ENCODE peak calls at places on chromosomes 1 and 21, in ten cellular contexts. L, D, Z, H, N, O, S, P, U and G are unnamed samples.
A peak's percentile ranks its signal among the peaks of the same experiment; 100 is the strongest.

GRCh38 chr1:36391271-36391670 is 5.5 kb upstream of the STK40 start:
- DNase-seq in P (no peak), Z (no peak), N (no peak), S (no peak), U (no peak), O (no peak), H (no peak), L (no peak), D (no peak), G (no peak)

GRCh38 chr1:110235839-110236682 is 25.9 kb downstream of the KCNC4 start:
- DNase-seq in S (no peak), H (peak; percentile 86), U (no peak), O (peak; percentile 20), L (no peak), N (no peak), D (no peak), P (peak; percentile 20), Z (no peak), G (no peak)

GRCh38 chr1:162310337-162310736 is 66.3 kb downstream of the SPATA46 start:
- DNase-seq in N (peak; percentile 98), S (no peak), H (peak; percentile 81), L (no peak), U (no peak), P (no peak), Z (no peak), O (no peak), D (no peak), G (no peak)

GRCh38 chr1:54889132-54889725 is 2.2 kb upstream of the DHCR24 start:
- DNase-seq in H (no peak), P (no peak), D (no peak), Z (no peak), L (no peak), N (no peak), O (no peak), U (no peak), S (no peak), G (no peak)

GRCh38 chr1:33402234-33402633 is 28.7 kb downstream of the PHC2 start:
- DNase-seq in U (no peak), P (no peak), D (no peak), H (no peak), Z (no peak), N (no peak), S (no peak), L (no peak), O (no peak), G (no peak)

GRCh38 chr1:225677350-225678124 is 24.6 kb upstream of the ENAH start:
- DNase-seq in Z (no peak), S (no peak), D (no peak), P (peak; percentile 63), H (no peak), O (no peak), U (no peak), L (no peak), N (no peak), G (no peak)

GRCh38 chr1:39154553-39155361 is 49.7 kb upstream of the MACF1 start:
- DNase-seq in O (peak; percentile 71), P (no peak), S (no peak), L (no peak), U (peak; percentile 41), D (no peak), N (no peak), Z (peak; percentile 26), H (peak; percentile 78), G (no peak)

GRCh38 chr1:184545601-184546000 is 158.8 kb downstream of the C1orf21 start:
- DNase-seq in O (no peak), U (no peak), Z (no peak), L (no peak), N (no peak), S (no peak), P (no peak), H (no peak), D (no peak), G (no peak)

GRCh38 chr1:171743014-171743870 is 1.4 kb upstream of the VAMP4 start:
- DNase-seq in P (no peak), S (no peak), D (peak; percentile 30), L (peak; percentile 59), N (no peak), H (peak; percentile 56), O (peak; percentile 49), U (no peak), Z (no peak), G (no peak)

GRCh38 chr1:197775282-197776262 is at the start of gene DENND1B:
- DNase-seq in U (peak; percentile 86), Z (peak; percentile 74), D (peak; percentile 87), L (peak; percentile 33), S (peak; percentile 43), O (no peak), P (peak; percentile 90), H (peak; percentile 52), N (peak; percentile 44), G (peak; percentile 64)

GRCh38 chr1:225772848-225773247 is 4.8 kb upstream of the SRP9 start:
- DNase-seq in D (peak; percentile 43), N (no peak), Z (no peak), P (no peak), U (no peak), L (no peak), O (no peak), H (no peak), S (no peak), G (no peak)

GRCh38 chr1:154729031-154729442 is 121.1 kb upstream of the ADAR start:
- DNase-seq in S (no peak), L (no peak), O (no peak), Z (no peak), P (no peak), H (peak; percentile 80), U (no peak), N (no peak), D (no peak), G (no peak)

GRCh38 chr1:59163268-59164092 is 133.4 kb upstream of the FGGY start:
- DNase-seq in L (no peak), P (no peak), O (no peak), D (no peak), U (no peak), S (no peak), H (peak; percentile 54), Z (no peak), N (no peak), G (no peak)

GRCh38 chr1:24998554-24999245 is 68.6 kb upstream of the RUNX3 start:
- DNase-seq in U (no peak), S (no peak), P (peak; percentile 40), L (no peak), D (no peak), N (no peak), H (no peak), O (no peak), Z (no peak), G (no peak)

GRCh38 chr1:17075470-17076255 is 21.8 kb upstream of the SDHB start:
- DNase-seq in Z (no peak), P (no peak), N (peak; percentile 50), L (no peak), H (no peak), D (peak; percentile 51), U (no peak), O (no peak), S (no peak), G (no peak)

GRCh38 chr1:61741682-61742619 is at the start of gene PATJ:
- DNase-seq in S (no peak), L (no peak), H (peak; percentile 28), U (peak; percentile 77), Z (peak; percentile 48), D (peak; percentile 89), P (peak; percentile 72), N (no peak), O (no peak), G (peak; percentile 58)

GRCh38 chr21:43370091-43370658 is 56.8 kb downstream of the SIK1 start:
- DNase-seq in N (peak; percentile 34), P (no peak), Z (no peak), L (no peak), S (no peak), H (no peak), O (no peak), U (no peak), D (no peak), G (no peak)

GRCh38 chr1:170307426-170307825 is 161.7 kb downstream of the NTMT2 start:
- DNase-seq in O (no peak), D (no peak), H (no peak), N (no peak), S (no peak), Z (no peak), U (no peak), L (no peak), P (no peak), G (no peak)
- H3K27ac ChIP-seq in O (no peak overlapping the region), D (no peak overlapping the region), H (no peak overlapping the region), N (no peak overlapping the region), S (no peak overlapping the region), Z (no peak overlapping the region), U (no peak overlapping the region), L (no peak overlapping the region), P (no peak overlapping the region), G (no peak overlapping the region)

DNA sequence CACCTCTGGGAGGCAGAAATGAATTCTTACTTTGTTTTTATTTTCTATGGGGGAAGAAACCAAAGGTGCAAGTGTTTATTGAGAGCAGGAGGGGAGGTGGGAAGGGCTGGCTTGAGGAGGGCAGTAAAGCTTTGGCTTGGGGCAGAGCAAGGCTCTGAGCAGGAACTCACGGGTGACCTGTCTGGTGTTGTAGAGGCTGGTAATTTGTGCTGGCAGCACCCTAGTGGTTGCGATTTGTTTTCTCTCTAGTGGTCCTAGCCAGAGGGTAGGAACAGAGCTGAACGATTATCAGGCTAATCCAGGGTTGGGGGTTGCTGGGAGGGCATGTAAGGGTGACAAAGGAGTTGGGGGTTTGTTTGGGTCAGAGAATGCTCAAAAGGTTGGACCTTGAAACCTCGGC is 16.6 kb downstream of the TMCC2 start:
- DNase-seq in P (no peak), O (no peak), N (no peak), U (no peak), S (no peak), Z (no peak), D (no peak), L (no peak), H (no peak), G (no peak)
- TF ChIP-seq CTCF in P (no peak), O (no peak), N (no peak), U (no peak), S (no peak), Z (no peak), D (no peak), L (no peak), H (no peak), G (no peak)

GRCh38 chr1:30853350-30853749 is 55.2 kb downstream of the SDC3 start:
- DNase-seq in S (no peak), U (no peak), D (no peak), O (no peak), N (no peak), Z (no peak), L (no peak), H (no peak), P (no peak), G (no peak)
- H3K27ac ChIP-seq in S (no peak overlapping the region), U (no peak overlapping the region), D (no peak overlapping the region), O (peak overlapping the region; percentile 11), N (no peak overlapping the region), Z (no peak overlapping the region), L (no peak overlapping the region), H (no peak overlapping the region), P (no peak overlapping the region), G (no peak overlapping the region)

GRCh38 chr1:152047954-152048640 is 11.3 kb upstream of the S100A11 start:
- DNase-seq in O (peak; percentile 97), D (peak; percentile 92), L (peak; percentile 96), H (peak; percentile 91), Z (peak; percentile 90), N (peak; percentile 96), P (peak; percentile 94), U (peak; percentile 93), S (peak; percentile 86), G (peak; percentile 65)
- TF ChIP-seq CTCF in O (peak; percentile 75), D (peak; percentile 39), L (peak; percentile 75), H (peak; percentile 80), Z (peak; percentile 71), N (peak; percentile 70), P (peak; percentile 47), U (no peak), S (no peak), G (peak; percentile 52)